ENCODE peak calls at places on chromosome 1, in four cellular contexts. I is HCT116, W is K562, A is HepG2. D is an unnamed sample.

GRCh38 chr1:31443673-31444072 is 30.7 kb downstream of the SERINC2 start:
- DNase-seq in I (no peak), W (no peak), A (no peak), D (no peak)

GRCh38 chr1:202589190-202589680 is 121.0 kb downstream of the SYT2 start:
- DNase-seq in I (peak; percentile 92), W (no peak), A (peak; percentile 88), D (peak; percentile 99)

GRCh38 chr1:13760921-13761320 is 60.9 kb downstream of the PRDM2 start:
- DNase-seq in I (no peak), W (no peak), A (peak; percentile 13), D (no peak)

GRCh38 chr1:161502641-161503393 is 2.4 kb upstream of the FCGR2A start:
- DNase-seq in I (no peak), W (peak; percentile 55), A (no peak), D (no peak)

GRCh38 chr1:172823534-172823933 is 164.6 kb downstream of the FASLG start:
- DNase-seq in I (no peak), W (no peak), A (no peak), D (no peak)

GRCh38 chr1:10793129-10793651 is 3.3 kb downstream of the CASZ1 start:
- DNase-seq in I (no peak), W (no peak), A (no peak), D (peak; percentile 64)

GRCh38 chr1:171426645-171427044 is 58.7 kb upstream of the PRRC2C start:
- DNase-seq in I (no peak), W (no peak), A (no peak), D (no peak)

GRCh38 chr1:19080715-19081114 is 124.2 kb upstream of the IFFO2 start:
- DNase-seq in I (no peak), W (no peak), A (no peak), D (no peak)

GRCh38 chr1:162732566-162733335 is 57.8 kb upstream of the HSD17B7 start:
- DNase-seq in I (no peak), W (no peak), A (peak; percentile 68), D (no peak)

GRCh38 chr1:182301026-182301436 is 90.6 kb downstream of the GLUL start:
- DNase-seq in I (no peak), W (no peak), A (no peak), D (no peak)

GRCh38 chr1:41312991-41313645 is 48.1 kb upstream of the FOXO6 start:
- DNase-seq in I (no peak), W (no peak), A (no peak), D (no peak)

GRCh38 chr1:230427477-230427876 is 1.3 kb upstream of the PGBD5 start:
- DNase-seq in I (no peak), W (no peak), A (no peak), D (no peak)

GRCh38 chr1:70465911-70466310 is 54.8 kb downstream of the CTH start:
- DNase-seq in I (no peak), W (no peak), A (no peak), D (no peak)

GRCh38 chr1:163163861-163164582 is 38.7 kb downstream of the RGS5 start:
- DNase-seq in I (no peak), W (no peak), A (no peak), D (no peak)

GRCh38 chr1:24878775-24879742 is 51.0 kb downstream of the RUNX3 start:
- DNase-seq in I (no peak), W (no peak), A (peak; percentile 51), D (no peak)

GRCh38 chr1:43556772-43557171 is 26.1 kb downstream of the PTPRF start:
- DNase-seq in I (no peak), W (no peak), A (no peak), D (no peak)

GRCh38 chr1:81259620-81260411 is 540.9 kb upstream of the ADGRL2 start:
- DNase-seq in I (no peak), W (no peak), A (no peak), D (no peak)

GRCh38 chr1:55896210-55896609 is 681.0 kb upstream of the USP24 start:
- DNase-seq in I (no peak), W (no peak), A (no peak), D (no peak)

GRCh38 chr1:156419863-156420208 is 50.8 kb downstream of the RHBG start:
- DNase-seq in I (no peak), W (peak; percentile 35), A (peak; percentile 7), D (no peak)

GRCh38 chr1:179781962-179782361 is 38.9 kb downstream of the FAM163A start:
- DNase-seq in I (no peak), W (no peak), A (no peak), D (no peak)

GRCh38 chr1:209335090-209335692 is 248.3 kb upstream of the CAMK1G start:
- DNase-seq in I (peak; percentile 28), W (peak; percentile 65), A (peak; percentile 3), D (peak; percentile 20)

GRCh38 chr1:43414634-43415223 is 25.0 kb downstream of the SZT2 start:
- DNase-seq in I (peak; percentile 48), W (peak; percentile 89), A (peak; percentile 62), D (peak; percentile 20)

GRCh38 chr1:39407889-39408640 is 83.4 kb upstream of the BMP8A start:
- DNase-seq in I (no peak), W (no peak), A (peak; percentile 79), D (no peak)

DNA sequence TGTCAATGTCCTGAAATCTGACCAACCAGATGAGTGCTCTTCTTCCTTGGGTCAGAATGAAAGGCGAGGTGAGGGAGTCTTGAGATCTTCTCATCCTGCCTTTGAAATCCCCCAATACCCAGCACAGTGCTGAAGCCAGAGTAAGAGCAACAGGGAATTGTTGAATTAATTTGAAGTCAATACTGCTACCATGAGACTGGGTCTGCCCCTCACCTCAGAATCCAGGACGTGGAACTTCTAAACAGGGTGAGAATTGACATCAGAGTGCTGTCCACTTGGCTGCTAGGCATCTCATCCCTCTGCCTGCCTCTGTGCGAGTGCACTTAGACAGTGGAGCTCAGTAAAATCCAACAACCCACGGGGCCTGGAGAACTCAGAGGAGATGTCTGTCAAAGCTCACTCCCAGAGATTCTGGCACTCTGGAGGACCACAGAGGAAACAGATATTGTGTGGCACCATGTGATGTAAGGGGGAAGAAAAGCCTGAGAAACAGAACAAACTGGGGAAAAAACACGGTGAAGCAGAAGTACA is 99.2 kb downstream of the IER5 start:
- DNase-seq in I (no peak), W (no peak), A (no peak), D (no peak)
- TF ChIP-seq TCF7L2 in I (no peak), W (no peak), A (no peak), D (no peak)

DNA sequence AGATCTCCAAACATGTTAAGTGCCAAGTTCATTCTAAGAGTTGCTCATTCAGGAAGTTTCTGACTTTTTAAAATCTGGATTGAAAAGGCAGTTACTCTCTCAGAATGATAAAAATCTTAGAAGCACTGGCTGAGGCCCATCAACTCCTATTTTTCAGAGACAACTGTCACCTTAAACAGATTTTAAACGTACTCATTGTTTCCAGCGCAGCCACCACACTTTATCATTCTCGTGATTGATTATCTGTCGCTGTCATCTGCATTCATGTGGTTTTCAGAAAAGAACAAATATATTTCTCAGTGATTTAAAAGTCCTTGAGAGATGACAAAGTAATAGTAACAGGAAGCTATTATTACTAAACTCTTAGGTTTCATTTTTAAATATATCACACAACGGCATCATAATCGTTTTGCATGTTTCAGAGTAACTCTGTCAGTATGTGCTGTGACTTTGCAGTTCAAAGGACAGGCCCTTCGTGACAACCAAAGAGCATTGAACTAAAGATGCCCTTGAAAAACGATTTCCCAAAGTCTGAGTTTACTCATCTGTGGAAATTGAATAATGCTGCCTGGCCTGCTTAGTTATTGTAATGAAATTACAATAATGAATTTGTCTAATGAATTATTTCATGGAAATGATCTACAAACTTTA is 14.9 kb upstream of the KCNK1 start:
- DNase-seq in I (no peak), W (no peak), A (no peak), D (no peak)
- H3K27ac ChIP-seq in I (no peak overlapping the region), W (no peak overlapping the region), A (no peak overlapping the region), D (no peak overlapping the region)

GRCh38 chr1:109912214-109912861 is 1.7 kb downstream of the CSF1 start:
- DNase-seq in I (no peak), W (no peak), A (no peak), D (no peak)

GRCh38 chr1:109913360-109913879 is 2.8 kb downstream of the CSF1 start:
- DNase-seq in I (no peak), W (no peak), A (no peak), D (no peak)

GRCh38 chr1:109912873-109913272 is 2.2 kb downstream of the CSF1 start:
- DNase-seq in I (no peak), W (no peak), A (no peak), D (no peak)

GRCh38 chr1:109917429-109918076 is 6.9 kb downstream of the CSF1 start:
- DNase-seq in I (no peak), W (no peak), A (no peak), D (no peak)

DNA sequence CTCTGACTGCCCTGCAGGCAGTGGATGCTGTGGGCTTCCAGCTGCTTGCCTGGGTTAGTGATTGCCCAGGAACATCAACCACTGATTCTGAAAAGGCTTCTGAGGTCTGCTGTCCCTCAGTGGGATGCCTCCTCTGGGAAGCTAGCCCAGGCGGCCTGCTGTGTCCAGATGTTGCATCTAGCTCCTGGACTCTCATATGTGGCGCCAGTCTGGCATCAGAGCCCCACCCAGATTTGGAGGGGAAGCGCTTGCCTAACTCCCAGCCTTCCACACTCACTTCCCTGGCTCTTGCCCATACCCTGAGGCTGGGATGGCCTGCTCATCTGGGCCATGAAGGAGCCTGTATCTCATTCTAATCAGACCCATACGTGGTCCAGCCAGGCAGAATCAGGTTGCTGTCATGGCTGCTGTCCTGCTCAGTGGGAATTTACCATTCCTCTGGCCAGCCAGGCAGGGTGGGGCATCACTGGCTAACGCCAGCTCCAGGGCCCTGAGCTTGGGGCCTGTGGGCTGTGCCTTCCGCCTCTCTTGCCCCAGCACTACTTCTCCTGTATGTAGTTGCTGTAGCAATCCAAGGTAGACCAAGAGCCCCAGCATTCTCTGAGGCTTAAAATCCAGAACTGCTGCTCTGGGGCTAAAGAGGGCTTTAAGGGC is 4.1 kb downstream of the CSF1 start:
- DNase-seq in I (no peak), W (no peak), A (no peak), D (no peak)
- TF ChIP-seq TCF7L2 in I (no peak), W (no peak), A (no peak), D (no peak)

DNA sequence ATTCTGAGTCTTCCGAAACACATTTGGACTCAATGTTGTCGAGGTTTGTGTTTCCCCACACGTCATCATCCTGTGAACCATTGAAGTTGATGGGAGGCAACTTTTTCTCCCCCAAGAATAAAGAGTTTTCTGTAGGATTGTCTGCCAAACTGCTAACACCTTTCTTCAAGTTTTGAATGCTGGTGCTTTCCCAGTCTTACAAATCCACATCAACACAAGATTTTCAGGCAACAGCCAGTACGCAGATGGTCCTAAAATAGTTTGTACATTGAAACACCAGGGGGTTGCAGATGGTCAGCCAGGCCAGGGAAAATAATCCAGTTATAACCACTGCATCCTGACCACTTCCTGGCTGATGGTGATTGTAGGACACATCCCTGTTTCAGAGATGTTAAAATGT is 187.9 kb downstream of the DISC1 start:
- DNase-seq in I (no peak), W (no peak), A (no peak), D (no peak)
- H3K27ac ChIP-seq in I (no peak overlapping the region), W (no peak overlapping the region), A (no peak overlapping the region), D (no peak overlapping the region)

DNA sequence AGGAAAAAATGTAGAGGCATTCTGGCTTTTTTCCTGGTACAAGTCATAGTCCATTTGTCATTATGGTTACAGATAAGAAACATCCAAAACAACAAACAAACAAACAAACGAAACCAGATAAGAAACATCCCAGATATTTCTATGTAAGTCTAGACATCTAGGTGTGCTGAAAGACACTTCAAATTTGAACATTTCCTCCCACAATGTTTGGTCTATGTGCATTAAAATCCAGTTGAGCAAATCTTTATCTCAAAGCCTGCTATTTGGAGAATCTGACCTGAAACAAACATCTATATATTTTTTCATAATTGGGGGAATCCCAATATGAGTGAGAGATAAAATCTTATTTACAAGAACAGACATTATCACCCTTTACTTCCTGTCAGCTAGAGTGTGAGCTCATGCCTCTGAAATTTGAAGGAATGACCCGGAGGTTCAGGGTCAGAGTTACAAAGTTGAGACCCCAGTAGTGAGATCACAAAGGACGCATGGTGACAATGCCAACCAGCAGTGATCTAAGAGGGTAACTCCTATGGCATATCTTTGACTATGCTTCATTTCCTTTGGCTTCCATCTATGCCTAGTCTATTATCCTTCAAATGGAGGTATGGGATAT is 182.9 kb upstream of the ATP1B1 start:
- DNase-seq in I (no peak), W (no peak), A (peak; percentile 39), D (no peak)
- TF ChIP-seq TCF7L2 in I (no peak), W (no peak), A (no peak), D (no peak)

D was measured in Panc1.